ENCODE peak calls at places on chromosomes 5 and 9, in four cellular contexts. T is WTC11, R is heart right ventricle, A is pancreas. E is an unnamed sample.

GRCh38 chr9:124840300-124840833 is 12.9 kb upstream of the WDR38 start:
- DNase-seq in T (peak; percentile 61), R (no peak), A (peak; percentile 60), E (no peak)

GRCh38 chr5:43571237-43571636 is 14.4 kb upstream of the PAIP1 start:
- DNase-seq in A (no peak), T (no peak), R (no peak), E (no peak)

GRCh38 chr5:14370386-14370785 is 211.2 kb upstream of the OTULINL start:
- DNase-seq in A (no peak), T (no peak), R (no peak), E (no peak)

GRCh38 chr9:138114501-138115245 is 237.1 kb downstream of the CACNA1B start:
- DNase-seq in R (no peak), A (no peak), T (no peak), E (no peak)

GRCh38 chr9:13279284-13280162 is at the start of gene MPDZ:
- DNase-seq in R (peak; percentile 73), T (peak; percentile 72), A (peak; percentile 67), E (peak; percentile 13)

GRCh38 chr5:179346401-179346800 is 1.1 kb upstream of the ADAMTS2 start:
- DNase-seq in T (no peak), R (no peak), A (no peak), E (no peak)

GRCh38 chr5:170151105-170151831 is 45.6 kb downstream of the FOXI1 start:
- DNase-seq in A (peak; percentile 60), R (peak; percentile 55), T (peak; percentile 45), E (peak; percentile 78)

GRCh38 chr5:178273665-178274541 is 41.3 kb upstream of the PHYKPL start:
- DNase-seq in A (no peak), T (no peak), R (peak; percentile 4), E (no peak)

GRCh38 chr5:72366324-72366976 is 46.3 kb downstream of the PTCD2 start:
- DNase-seq in A (peak; percentile 44), R (peak; percentile 16), T (peak; percentile 36), E (peak; percentile 77)

GRCh38 chr5:103690676-103691075 is 128.1 kb upstream of the NUDT12 start:
- DNase-seq in R (no peak), T (no peak), A (no peak), E (peak; percentile 50)

GRCh38 chr5:180486636-180487149 is 7.5 kb upstream of the CNOT6 start:
- DNase-seq in T (no peak), A (no peak), R (no peak), E (no peak)

GRCh38 chr5:106097308-106097707 is 1573.4 kb downstream of the EFNA5 start:
- DNase-seq in A (no peak), T (no peak), R (no peak), E (no peak)

GRCh38 chr9:29637448-29638196 is 2064.3 kb upstream of the C9orf72 start:
- DNase-seq in T (no peak), R (no peak), A (no peak), E (no peak)

GRCh38 chr5:9173281-9174048 is 372.4 kb downstream of the SEMA5A start:
- DNase-seq in R (no peak), T (no peak), A (no peak), E (no peak)

GRCh38 chr5:55853818-55854217 is 2.7 kb downstream of the IL31RA start:
- DNase-seq in R (no peak), T (no peak), A (no peak), E (no peak)

GRCh38 chr5:116475232-116475828 is 99.3 kb downstream of the SEMA6A start:
- DNase-seq in T (no peak), A (no peak), R (no peak), E (no peak)

GRCh38 chr9:21778300-21778699 is 24.1 kb upstream of the MTAP start:
- DNase-seq in T (no peak), A (no peak), R (no peak), E (no peak)

GRCh38 chr9:88034964-88035363 is 60.6 kb upstream of the CDK20 start:
- DNase-seq in T (no peak), R (no peak), A (peak; percentile 28), E (no peak)

GRCh38 chr9:127538849-127539258 is 73.2 kb upstream of the STXBP1 start:
- DNase-seq in T (no peak), A (no peak), R (no peak), E (no peak)

GRCh38 chr9:130675396-130675795 is 11.0 kb downstream of the PRDM12 start:
- DNase-seq in R (no peak), T (no peak), A (no peak), E (no peak)

GRCh38 chr9:137304383-137305059 is 2.5 kb upstream of the NRARP start:
- DNase-seq in R (peak; percentile 16), T (no peak), A (no peak), E (no peak)

GRCh38 chr9:79164396-79164795 is 407.4 kb upstream of the TLE4 start:
- DNase-seq in A (no peak), R (no peak), T (no peak), E (no peak)

GRCh38 chr5:135553688-135554462 is 18.1 kb upstream of the NEUROG1 start:
- DNase-seq in A (no peak), T (peak; percentile 66), R (no peak), E (no peak)

GRCh38 chr5:176776916-176777315 is 33.4 kb upstream of the UNC5A start:
- DNase-seq in R (no peak), T (no peak), A (no peak), E (no peak)

GRCh38 chr5:127906562-127907204 is 176.9 kb upstream of the SLC12A2 start:
- DNase-seq in A (no peak), R (no peak), T (no peak), E (no peak)

GRCh38 chr5:103021310-103021709 is 98.6 kb downstream of the GIN1 start:
- DNase-seq in R (no peak), T (no peak), A (no peak), E (peak; percentile 49)

GRCh38 chr5:100444961-100445360 is 90.2 kb upstream of the FAM174A start:
- DNase-seq in R (no peak), T (no peak), A (no peak), E (peak; percentile 6)

GRCh38 chr5:139458580-139459407 is 3.7 kb downstream of the ECSCR start:
- DNase-seq in A (no peak), R (no peak), T (no peak), E (peak; percentile 66)

GRCh38 chr5:31477971-31478370 is 53.9 kb downstream of the DROSHA start:
- DNase-seq in A (no peak), T (no peak), R (no peak), E (no peak)

GRCh38 chr9:84932915-84933527 is 263.5 kb downstream of the NTRK2 start:
- DNase-seq in T (no peak), A (no peak), R (no peak), E (no peak)
- TF ChIP-seq CTCF in T (no peak), A (no peak), R (no peak), E (peak; percentile 5)

DNA sequence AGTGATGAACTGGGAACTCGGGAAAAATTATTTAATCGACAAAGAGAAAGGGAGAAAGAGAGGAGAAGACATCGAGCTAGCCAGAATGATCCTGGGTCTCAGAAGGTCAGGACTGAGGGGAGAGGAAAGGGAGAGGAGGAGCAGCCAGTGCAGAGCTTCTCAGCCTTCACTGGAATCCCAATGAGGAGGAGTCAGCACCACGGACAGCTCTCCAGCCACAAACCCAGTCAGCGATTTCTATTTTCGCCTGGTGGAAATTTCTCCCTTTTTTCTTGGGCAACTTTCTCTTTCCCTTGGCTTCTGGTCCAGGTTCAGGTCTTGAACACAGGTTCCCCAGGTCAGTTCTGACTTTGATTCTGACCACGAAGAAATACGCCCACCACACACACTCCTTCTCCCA is 1.6 kb upstream of the BRINP1 start:
- DNase-seq in T (peak; percentile 82), A (peak; percentile 33), R (peak; percentile 32), E (peak; percentile 16)
- TF ChIP-seq CTCF in T (no peak), A (no peak), R (no peak), E (no peak)

GRCh38 chr5:172311026-172311425 is 27.5 kb upstream of the UBTD2 start:
- DNase-seq in T (no peak), A (no peak), R (no peak), E (no peak)
- TF ChIP-seq CTCF in T (no peak), A (no peak), R (no peak), E (no peak)

DNA sequence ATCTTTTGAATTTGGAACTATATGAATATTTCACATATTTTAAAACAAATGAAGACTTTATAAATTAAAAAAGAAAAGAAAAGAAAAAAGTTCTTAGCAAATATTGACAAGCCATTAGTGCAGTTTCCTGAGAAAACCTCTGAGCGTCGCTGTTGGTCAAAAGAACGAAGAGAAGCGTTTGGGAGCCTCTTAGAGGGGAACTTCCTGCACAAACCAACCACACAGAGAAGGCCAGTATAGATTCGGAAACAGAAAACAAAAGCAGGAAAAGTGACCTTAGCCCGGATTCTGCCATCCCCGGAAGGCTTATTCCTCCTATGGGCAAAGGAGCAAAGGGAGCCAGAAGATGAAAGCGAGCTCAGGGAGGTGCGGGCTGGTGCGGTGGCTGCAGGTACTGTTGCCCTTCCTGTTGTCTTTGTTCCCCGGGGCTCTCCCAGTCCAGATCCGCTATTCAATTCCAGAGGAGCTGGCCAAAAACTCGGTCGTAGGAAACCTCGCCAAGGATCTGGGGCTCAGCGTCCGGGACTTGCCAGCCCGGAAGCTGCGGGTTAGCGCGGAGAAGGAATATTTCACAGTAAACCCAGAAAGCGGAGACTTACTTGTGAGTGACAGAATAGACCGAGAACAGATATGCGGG is at the start of gene PCDHGB2:
- DNase-seq in R (no peak), T (peak; percentile 46), A (no peak), E (no peak)
- TF ChIP-seq CTCF in R (peak; percentile 12), T (peak; percentile 65), A (no peak), E (peak; percentile 37)

GRCh38 chr9:5425006-5425628 is 12.6 kb downstream of the PLGRKT start:
- DNase-seq in A (no peak), R (no peak), T (no peak), E (no peak)
- TF ChIP-seq CTCF in A (peak; percentile 7), R (no peak), T (peak; percentile 58), E (peak; percentile 33)

DNA sequence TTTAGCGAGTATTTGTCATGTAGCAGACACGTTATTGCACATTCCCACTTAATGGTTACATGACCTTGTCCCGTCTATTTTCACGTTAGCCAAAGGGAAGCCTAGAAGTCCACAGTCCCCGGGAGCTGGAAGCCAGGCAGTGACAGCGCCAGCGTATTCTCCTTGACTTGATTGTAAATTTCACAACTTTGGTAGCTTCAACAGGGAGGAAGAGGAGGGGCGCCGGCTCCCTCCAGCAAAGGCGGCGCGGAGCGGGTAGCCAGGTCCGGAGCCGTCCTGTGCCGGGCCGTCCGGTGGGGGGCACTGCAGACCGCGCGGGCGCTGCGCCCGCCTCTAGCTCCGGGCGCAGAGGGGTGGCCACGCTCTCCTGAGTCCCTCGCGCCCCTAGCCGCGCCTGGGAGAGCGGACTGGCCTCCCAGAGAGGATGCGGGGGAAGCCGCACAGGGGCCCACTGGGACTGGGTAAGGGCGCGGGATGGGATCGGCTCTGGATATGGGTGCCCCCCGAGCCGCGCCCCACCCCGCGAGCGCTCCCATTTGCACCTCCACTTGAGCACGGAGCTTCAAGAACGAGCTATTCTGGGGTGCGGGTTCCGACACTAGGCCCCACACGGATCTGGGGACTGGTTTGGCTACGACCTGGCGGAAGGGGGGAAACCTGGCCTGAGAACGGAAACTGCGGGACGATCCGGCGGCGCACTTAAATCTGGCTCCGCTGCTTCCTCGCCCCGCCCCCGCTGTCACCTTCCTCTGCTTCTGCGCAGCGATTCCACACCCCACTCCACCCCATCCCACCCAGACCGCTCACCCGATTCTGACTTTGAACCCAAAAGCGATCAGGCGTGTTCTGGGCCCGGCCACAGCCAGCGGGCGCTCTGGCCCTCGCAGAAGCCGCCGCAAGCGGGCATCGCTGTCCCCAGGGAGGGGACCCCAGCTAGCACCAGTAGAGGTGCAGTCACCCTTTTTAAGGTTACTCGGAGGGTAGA is 23.8 kb downstream of the KLF4 start:
- DNase-seq in R (peak; percentile 80), T (peak; percentile 79), A (peak; percentile 63), E (no peak)
- TF ChIP-seq CTCF in R (peak; percentile 86), T (peak; percentile 74), A (peak; percentile 86), E (peak; percentile 72)

E was measured in astrocyte of the cerebellum.